ENCODE peak calls at places on chromosomes 12 and 14, in eight cellular contexts. M is aorta; D is mesothelial cell of epicardium; V is T-helper 1 cell; C is stimulated activated CD4-positive, alpha-beta T cell treated with anti-CD3 and anti-CD28 coated beads, Interleukin-15, amount 100 ng/mL, for 1 hour; K is HEK293T; U is activated CD8-positive, alpha-beta T cell treated with anti-CD3 and anti-CD28 coated beads, Interleukin-2, amount 10 ng/mL, durations not matched to agents 7 days and 5 days; F is NB4. J is an unnamed sample.

GRCh38 chr12:46124132-46124847 is 133.9 kb upstream of the SCAF11 start:
- DNase-seq in M (no peak), D (no peak), F (no peak), K (no peak), U (no peak), V (no peak), C (no peak), J (no peak)

GRCh38 chr12:39224971-39225370 is 217.9 kb downstream of the KIF21A start:
- DNase-seq in K (no peak), F (no peak), C (no peak), D (no peak), M (no peak), V (no peak), U (no peak), J (no peak)

GRCh38 chr14:96297000-96297399 is 41.0 kb downstream of the BDKRB1 start:
- DNase-seq in D (no peak), K (no peak), F (peak; percentile 19), C (no peak), U (no peak), M (no peak), V (no peak), J (no peak)

GRCh38 chr12:104747956-104748355 is 210.1 kb downstream of the SLC41A2 start:
- DNase-seq in C (no peak), U (peak; percentile 38), V (no peak), F (no peak), K (no peak), D (no peak), M (no peak), J (no peak)

GRCh38 chr12:123445388-123446344 is 9.2 kb upstream of the RILPL2 start:
- DNase-seq in D (no peak), U (no peak), C (no peak), F (no peak), V (no peak), M (no peak), K (no peak), J (no peak)

GRCh38 chr12:28899951-28900350 is 249.1 kb upstream of the FAR2 start:
- DNase-seq in U (no peak), K (no peak), M (no peak), C (no peak), V (no peak), D (no peak), F (no peak), J (peak; percentile 10)

GRCh38 chr12:64390275-64390851 is at the start of gene C12orf56:
- DNase-seq in U (peak; percentile 38), V (peak; percentile 41), K (no peak), M (no peak), D (no peak), C (no peak), F (no peak), J (no peak)

GRCh38 chr12:47281667-47282171 is 202.0 kb upstream of the AMIGO2 start:
- DNase-seq in U (no peak), M (no peak), C (no peak), K (no peak), F (no peak), D (no peak), V (no peak), J (no peak)

GRCh38 chr12:93918262-93918661 is 230.1 kb upstream of the PLXNC1 start:
- DNase-seq in F (no peak), V (no peak), M (no peak), K (no peak), C (no peak), D (no peak), U (no peak), J (no peak)

GRCh38 chr14:23577004-23577681 is 1.4 kb downstream of the JPH4 start:
- DNase-seq in V (no peak), D (no peak), F (no peak), K (no peak), C (no peak), M (no peak), U (peak; percentile 19), J (no peak)

GRCh38 chr14:91862417-91862816 is 4.9 kb downstream of the TC2N start:
- DNase-seq in C (no peak), V (no peak), M (no peak), F (no peak), D (no peak), U (no peak), K (no peak), J (no peak)

GRCh38 chr14:68359862-68360552 is 432.9 kb downstream of the ZFP36L1 start:
- DNase-seq in M (peak; percentile 82), F (no peak), K (peak; percentile 11), D (no peak), V (no peak), U (no peak), C (no peak), J (no peak)

GRCh38 chr12:132111641-132112304 is 32.3 kb downstream of the DDX51 start:
- DNase-seq in C (no peak), M (no peak), D (no peak), U (no peak), F (no peak), K (no peak), V (no peak), J (no peak)

GRCh38 chr12:55446334-55446733 is 2.5 kb downstream of the OR6C2 start:
- DNase-seq in C (no peak), K (no peak), F (no peak), U (no peak), M (no peak), D (no peak), V (no peak), J (no peak)

GRCh38 chr12:113867258-113867657 is 98.9 kb downstream of the RBM19 start:
- DNase-seq in M (no peak), D (no peak), K (peak; percentile 58), F (no peak), C (no peak), V (no peak), U (no peak), J (no peak)

GRCh38 chr14:68082698-68083291 is 263.2 kb downstream of the RAD51B start:
- DNase-seq in U (no peak), K (no peak), V (no peak), M (no peak), C (no peak), D (no peak), F (no peak), J (no peak)

GRCh38 chr12:623172-623864 is 39.9 kb downstream of the NINJ2 start:
- DNase-seq in F (peak; percentile 25), D (no peak), K (no peak), U (no peak), C (no peak), V (no peak), M (no peak), J (no peak)